ENCODE peak calls at places on chromosome X, in four cellular contexts. S, O, B and K are unnamed samples.

GRCh38 chrX:28058906-28059305 is 77.7 kb upstream of the DCAF8L1 start:
- DNase-seq in O (peak), B (no peak), S (no peak), K (peak)

GRCh38 chrX:18424482-18425198 is 768 bp upstream of the CDKL5 start:
- DNase-seq in B (no peak), S (peak), O (peak), K (peak)

GRCh38 chrX:5458300-5458699 is 770.4 kb downstream of the NLGN4X start:
- DNase-seq in B (no peak), O (peak), S (peak), K (no peak)

GRCh38 chrX:49978191-49978590 is 55.8 kb downstream of the CLCN5 start:
- DNase-seq in S (no peak), O (no peak), B (no peak), K (no peak)

GRCh38 chrX:95145848-95146540 is 1472.0 kb downstream of the FAM133A start:
- DNase-seq in B (no peak), S (no peak), O (no peak), K (no peak)

GRCh38 chrX:107935664-107936433 is 46.3 kb downstream of the TEX13B start:
- DNase-seq in B (peak), S (no peak), O (peak), K (peak)

GRCh38 chrX:69161371-69161770 is 3.9 kb downstream of the PJA1 start:
- DNase-seq in B (no peak), S (no peak), O (no peak), K (no peak)

GRCh38 chrX:9662148-9662547 is 103.5 kb downstream of the GPR143 start:
- DNase-seq in S (no peak), O (peak), B (no peak), K (peak)

GRCh38 chrX:73668779-73669178 is 105.8 kb downstream of the CHIC1 start:
- DNase-seq in S (no peak), B (no peak), O (no peak), K (peak)

GRCh38 chrX:109920325-109920724 is 82.6 kb upstream of the TMEM164 start:
- DNase-seq in S (no peak), O (no peak), B (no peak), K (no peak)

GRCh38 chrX:70168238-70169188 is 8.8 kb upstream of the DGAT2L6 start:
- DNase-seq in O (peak), B (peak), S (peak), K (peak)

GRCh38 chrX:153972368-153973126 is at the start of gene TMEM187:
- DNase-seq in S (peak), O (peak), B (peak), K (peak)

GRCh38 chrX:130878350-130879341 is 24.4 kb downstream of the ENOX2 start:
- DNase-seq in S (no peak), B (peak), O (peak), K (peak)

GRCh38 chrX:16075087-16075486 is 48.3 kb upstream of the GRPR start:
- DNase-seq in S (no peak), O (peak), B (no peak), K (no peak)

GRCh38 chrX:3522016-3522690 is 175.7 kb upstream of the MXRA5 start:
- DNase-seq in B (no peak), O (no peak), S (no peak), K (peak)

GRCh38 chrX:3518870-3519269 is 172.4 kb upstream of the MXRA5 start:
- DNase-seq in O (peak), B (peak), S (no peak), K (peak)

GRCh38 chrX:3520987-3521875 is 174.8 kb upstream of the MXRA5 start:
- DNase-seq in S (no peak), B (no peak), O (no peak), K (peak)

GRCh38 chrX:3516051-3516541 is 169.6 kb upstream of the MXRA5 start:
- DNase-seq in B (no peak), S (no peak), O (no peak), K (peak)

DNA sequence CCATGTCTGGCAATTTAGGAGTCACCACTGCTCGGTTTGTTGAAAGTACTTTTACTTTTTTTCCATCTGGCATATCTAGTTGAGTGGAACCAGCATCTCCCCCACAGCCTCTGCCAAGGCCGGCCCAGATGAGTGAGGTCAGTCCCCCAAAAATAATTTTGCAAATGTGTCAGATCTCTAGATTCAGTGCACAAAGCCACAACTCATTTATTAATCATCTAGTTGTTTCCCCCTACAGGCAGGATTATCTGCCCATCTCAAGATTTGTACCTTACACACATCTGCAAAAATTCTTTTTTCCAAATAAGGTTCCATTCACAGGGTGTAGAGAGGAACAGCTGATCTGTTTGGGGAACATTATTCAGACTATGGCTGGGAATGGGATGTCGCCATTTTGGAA is 174.0 kb upstream of the MXRA5 start:
- DNase-seq in S (no peak), O (no peak), B (no peak), K (no peak)
- H2AFZ ChIP-seq in S (no peak), O (no peak), B (no peak), K (no peak)

GRCh38 chrX:21955398-21956189 is 15.1 kb downstream of the SMS start:
- DNase-seq in S (no peak), O (no peak), B (no peak), K (no peak)

GRCh38 chrX:21948897-21949578 is 8.5 kb downstream of the SMS start:
- DNase-seq in S (no peak), B (no peak), O (no peak), K (no peak)

GRCh38 chrX:21949689-21950088 is 9.2 kb downstream of the SMS start:
- DNase-seq in B (no peak), O (no peak), S (no peak), K (no peak)

GRCh38 chrX:21956783-21957182 is 16.3 kb downstream of the SMS start:
- DNase-seq in S (no peak), B (no peak), O (no peak), K (no peak)

GRCh38 chrX:21952624-21953023 is 12.1 kb downstream of the SMS start:
- DNase-seq in B (no peak), O (no peak), S (no peak), K (no peak)
- H3K27ac ChIP-seq in B (no peak), O (no peak), S (no peak), K (no peak)

DNA sequence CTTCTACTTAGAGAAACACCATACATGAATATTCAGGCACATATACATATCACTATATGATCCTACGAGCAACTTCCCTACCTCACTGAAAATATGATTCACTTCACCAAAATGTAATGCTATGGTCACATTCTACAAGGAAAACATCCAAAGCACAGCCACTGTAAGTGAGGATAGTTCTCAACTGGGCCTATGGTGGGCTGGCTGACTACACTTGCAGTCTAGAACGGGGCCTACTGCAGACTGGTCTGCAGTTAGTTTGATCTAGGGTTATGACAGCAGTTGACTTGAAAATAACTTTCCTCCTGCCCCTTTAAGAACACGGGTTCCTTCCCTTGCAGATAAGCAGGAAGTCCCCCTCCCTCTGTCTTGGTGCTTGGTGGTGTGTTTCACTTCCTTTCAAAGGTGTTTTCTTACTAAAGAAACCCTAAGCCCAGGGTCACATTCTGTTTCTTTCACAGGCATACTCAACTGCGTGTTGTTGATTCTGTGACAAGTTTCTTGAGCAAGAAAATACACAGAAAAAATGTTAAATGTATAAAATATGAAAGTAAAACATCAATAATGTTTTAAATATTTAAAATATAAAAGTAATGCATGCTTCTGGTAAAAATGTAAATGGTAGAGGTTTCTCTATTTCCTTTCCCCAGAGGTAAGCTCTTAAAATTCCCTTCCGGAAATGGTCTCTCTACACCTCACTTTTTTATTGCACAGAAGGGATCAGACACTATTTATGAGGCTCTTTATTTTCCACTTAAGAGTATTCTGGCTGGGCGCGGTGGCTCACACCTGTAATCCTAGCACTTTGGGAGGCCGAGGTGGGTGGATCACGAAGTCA is 18.0 kb upstream of the TMSB4X start:
- DNase-seq in S (peak), O (peak), B (peak), K (peak)
- H3K4me3 ChIP-seq in S (peak), O (no peak), B (peak), K (no peak)

DNA sequence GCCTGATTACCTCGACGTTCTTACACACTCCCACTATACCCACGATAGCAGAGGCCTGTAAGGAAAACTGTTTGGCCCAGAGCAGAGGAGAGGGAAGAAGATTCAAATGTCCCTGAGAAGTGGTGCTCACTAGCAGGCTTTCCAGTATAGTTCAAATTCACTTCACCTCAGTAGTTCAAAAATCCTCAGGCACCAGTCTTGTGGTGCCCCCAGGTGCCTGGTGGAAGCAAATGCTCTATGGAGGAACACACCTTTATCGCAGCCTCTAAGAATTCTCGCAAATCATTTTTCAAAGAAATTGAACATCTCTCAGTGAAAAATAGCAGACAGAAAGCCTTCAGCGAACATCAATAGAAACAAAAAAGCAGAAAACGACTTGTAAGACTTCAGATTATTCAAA is 12.2 kb upstream of the MTMR1 start:
- DNase-seq in S (peak), O (peak), B (no peak), K (peak)
- H2AFZ ChIP-seq in S (no peak), O (peak), B (no peak), K (no peak)

GRCh38 chrX:1207496-1208025 is 4.9 kb downstream of the CRLF2 start:
- DNase-seq in O (no peak), S (no peak), B (no peak), K (no peak)

GRCh38 chrX:1202251-1202650 is 10.2 kb downstream of the CRLF2 start:
- DNase-seq in B (no peak), O (no peak), S (no peak), K (no peak)

GRCh38 chrX:1210844-1211243 is 1.6 kb downstream of the CRLF2 start:
- DNase-seq in S (no peak), O (no peak), B (no peak), K (no peak)

GRCh38 chrX:1205681-1206611 is 6.5 kb downstream of the CRLF2 start:
- DNase-seq in S (peak), O (peak), B (peak), K (peak)
- H3K27ac ChIP-seq in S (peak), O (no peak), B (peak), K (no peak)